ENCODE peak calls at places on chromosomes 16 and 17, in ten cellular contexts. J is MM.1S; D is cerebellar cortex; T is CD8-positive, alpha-beta memory T cell; K is glomerular endothelial cell; O is amniotic stem cell; E is stimulated activated CD4-positive, alpha-beta T cell treated with anti-CD3 and anti-CD28 coated beads, Interleukin-1b, Interleukin-23, amount 100 ng/mL, for 4 hours; B is kidney epithelial cell; W is LHCN-M2; R is GM06990. M is an unnamed sample.

GRCh38 chr17:36945959-36946725 is 2.6 kb upstream of the AATF start:
- DNase-seq in O (no peak), D (peak), K (no peak), W (no peak), R (no peak), T (no peak), J (no peak), E (no peak), B (no peak), M (no peak)

GRCh38 chr16:74111583-74111982 is 185.0 kb upstream of the PSMD7 start:
- DNase-seq in D (no peak), B (no peak), O (no peak), K (no peak), J (no peak), R (no peak), E (no peak), W (no peak), T (no peak), M (no peak)

GRCh38 chr16:69108069-69108904 is 2.8 kb downstream of the HAS3 start:
- DNase-seq in K (no peak), D (no peak), T (no peak), R (no peak), W (no peak), O (no peak), E (no peak), B (no peak), J (no peak), M (no peak)

GRCh38 chr16:35200662-35201061 is 1741.2 kb downstream of the TP53TG3F start:
- DNase-seq in W (no peak), J (no peak), T (no peak), D (no peak), R (no peak), O (no peak), E (no peak), B (no peak), K (no peak), M (no peak)

GRCh38 chr17:8522577-8522976 is 86.9 kb downstream of the NDEL1 start:
- DNase-seq in B (no peak), J (no peak), D (no peak), W (no peak), E (no peak), K (no peak), R (no peak), O (no peak), T (no peak), M (no peak)

GRCh38 chr16:11913425-11914079 is 2.2 kb downstream of the GSPT1 start:
- DNase-seq in T (peak), J (no peak), D (no peak), E (no peak), W (peak), B (no peak), R (no peak), O (no peak), K (no peak), M (no peak)

GRCh38 chr16:79656537-79657115 is 56.1 kb upstream of the MAF start:
- DNase-seq in K (no peak), J (no peak), T (no peak), R (no peak), D (no peak), B (no peak), E (no peak), W (peak), O (no peak), M (no peak)

GRCh38 chr17:8109669-8110455 is 8.5 kb downstream of the ALOXE3 start:
- DNase-seq in B (no peak), D (peak), R (peak), T (peak), J (peak), O (no peak), W (no peak), E (peak), K (no peak), M (no peak)

GRCh38 chr17:876272-876671 is 94.1 kb downstream of the MRM3 start:
- DNase-seq in B (no peak), D (no peak), W (no peak), K (no peak), O (no peak), R (no peak), J (no peak), E (no peak), T (peak), M (no peak)

GRCh38 chr17:35731932-35732805 is 730 bp downstream of the RASL10B start:
- DNase-seq in T (no peak), B (no peak), J (no peak), D (no peak), K (no peak), E (no peak), W (no peak), R (no peak), O (no peak), M (no peak)

GRCh38 chr16:73231379-73231778 is 183.5 kb upstream of the ZFHX3 start:
- DNase-seq in D (no peak), O (no peak), W (no peak), E (no peak), J (no peak), R (no peak), K (no peak), T (no peak), B (no peak), M (no peak)

GRCh38 chr17:59001158-59001814 is 105.4 kb downstream of the TRIM37 start:
- DNase-seq in T (peak), B (peak), W (peak), R (peak), K (peak), J (no peak), O (peak), E (peak), D (no peak), M (peak)

GRCh38 chr16:35559911-35560636 is 2100.7 kb downstream of the TP53TG3F start:
- DNase-seq in W (no peak), O (no peak), B (no peak), R (no peak), J (peak), K (no peak), T (no peak), E (no peak), D (no peak), M (no peak)

M was measured in GM12864.